ENCODE peak calls at places on chromosomes 16 and 17, in ten cellular contexts. One of them, this sample, is unnamed.

GRCh38 chr17:69084911-69085310 is 24.2 kb upstream of the ABCA9 start:
- DNase-seq in stomach: no peak
- DNase-seq in HEK293T: peak; percentile 49
- DNase-seq in A549: peak; percentile 31
- DNase-seq in GM20000: no peak
- DNase-seq in HT1080: peak; percentile 7
- DNase-seq in ACHN: no peak
- DNase-seq in stimulated activated CD4-positive, alpha-beta T cell treated with anti-CD3 and anti-CD28 coated beads, Interleukin-4, amount 100 ng/mL, for 48 hours: no peak
- DNase-seq in fibroblast of the aortic adventitia: no peak
- DNase-seq in activated CD8-positive, alpha-beta memory T cell treated with anti-CD3 and anti-CD28 coated beads for 4 hours: no peak
- DNase-seq in this sample: no peak

GRCh38 chr16:2157480-2158261 is 2.1 kb downstream of the TRAF7 start:
- DNase-seq in stomach: peak; percentile 59
- DNase-seq in HEK293T: no peak
- DNase-seq in A549: no peak
- DNase-seq in GM20000: no peak
- DNase-seq in HT1080: no peak
- DNase-seq in ACHN: no peak
- DNase-seq in stimulated activated CD4-positive, alpha-beta T cell treated with anti-CD3 and anti-CD28 coated beads, Interleukin-4, amount 100 ng/mL, for 48 hours: no peak
- DNase-seq in fibroblast of the aortic adventitia: no peak
- DNase-seq in activated CD8-positive, alpha-beta memory T cell treated with anti-CD3 and anti-CD28 coated beads for 4 hours: no peak
- DNase-seq in this sample: no peak

GRCh38 chr17:65191805-65192740 is 54.9 kb downstream of the RGS9 start:
- DNase-seq in stomach: no peak
- DNase-seq in HEK293T: no peak
- DNase-seq in A549: peak; percentile 43
- DNase-seq in GM20000: no peak
- DNase-seq in HT1080: peak; percentile 85
- DNase-seq in ACHN: peak; percentile 64
- DNase-seq in stimulated activated CD4-positive, alpha-beta T cell treated with anti-CD3 and anti-CD28 coated beads, Interleukin-4, amount 100 ng/mL, for 48 hours: no peak
- DNase-seq in fibroblast of the aortic adventitia: peak; percentile 48
- DNase-seq in activated CD8-positive, alpha-beta memory T cell treated with anti-CD3 and anti-CD28 coated beads for 4 hours: no peak
- DNase-seq in this sample: no peak

GRCh38 chr17:5508855-5509254 is 22.5 kb downstream of the MIS12 start:
- DNase-seq in stomach: no peak
- DNase-seq in HEK293T: no peak
- DNase-seq in A549: no peak
- DNase-seq in GM20000: no peak
- DNase-seq in HT1080: peak; percentile 69
- DNase-seq in ACHN: no peak
- DNase-seq in stimulated activated CD4-positive, alpha-beta T cell treated with anti-CD3 and anti-CD28 coated beads, Interleukin-4, amount 100 ng/mL, for 48 hours: no peak
- DNase-seq in fibroblast of the aortic adventitia: peak; percentile 57
- DNase-seq in activated CD8-positive, alpha-beta memory T cell treated with anti-CD3 and anti-CD28 coated beads for 4 hours: no peak
- DNase-seq in this sample: no peak

GRCh38 chr16:59213952-59214351 is 479.8 kb upstream of the GOT2 start:
- DNase-seq in stomach: no peak
- DNase-seq in HEK293T: no peak
- DNase-seq in A549: no peak
- DNase-seq in GM20000: no peak
- DNase-seq in HT1080: no peak
- DNase-seq in ACHN: no peak
- DNase-seq in stimulated activated CD4-positive, alpha-beta T cell treated with anti-CD3 and anti-CD28 coated beads, Interleukin-4, amount 100 ng/mL, for 48 hours: no peak
- DNase-seq in fibroblast of the aortic adventitia: no peak
- DNase-seq in activated CD8-positive, alpha-beta memory T cell treated with anti-CD3 and anti-CD28 coated beads for 4 hours: no peak
- DNase-seq in this sample: no peak

GRCh38 chr16:88700636-88701482 is 5.3 kb downstream of the RNF166 start:
- DNase-seq in stomach: peak; percentile 85
- DNase-seq in HEK293T: no peak
- DNase-seq in A549: no peak
- DNase-seq in GM20000: peak; percentile 95
- DNase-seq in HT1080: peak; percentile 97
- DNase-seq in ACHN: no peak
- DNase-seq in stimulated activated CD4-positive, alpha-beta T cell treated with anti-CD3 and anti-CD28 coated beads, Interleukin-4, amount 100 ng/mL, for 48 hours: peak; percentile 93
- DNase-seq in fibroblast of the aortic adventitia: peak; percentile 61
- DNase-seq in activated CD8-positive, alpha-beta memory T cell treated with anti-CD3 and anti-CD28 coated beads for 4 hours: peak; percentile 94
- DNase-seq in this sample: peak; percentile 83

GRCh38 chr16:67196881-67197280 is 2.0 kb upstream of the ELMO3 start:
- DNase-seq in stomach: no peak
- DNase-seq in HEK293T: no peak
- DNase-seq in A549: no peak
- DNase-seq in GM20000: no peak
- DNase-seq in HT1080: no peak
- DNase-seq in ACHN: no peak
- DNase-seq in stimulated activated CD4-positive, alpha-beta T cell treated with anti-CD3 and anti-CD28 coated beads, Interleukin-4, amount 100 ng/mL, for 48 hours: no peak
- DNase-seq in fibroblast of the aortic adventitia: no peak
- DNase-seq in activated CD8-positive, alpha-beta memory T cell treated with anti-CD3 and anti-CD28 coated beads for 4 hours: no peak
- DNase-seq in this sample: no peak

GRCh38 chr17:42312285-42313130 is 24.2 kb downstream of the STAT5A start:
- DNase-seq in stomach: peak; percentile 80
- DNase-seq in HEK293T: peak; percentile 83
- DNase-seq in A549: peak; percentile 86
- DNase-seq in GM20000: peak; percentile 84
- DNase-seq in HT1080: no peak
- DNase-seq in ACHN: peak; percentile 73
- DNase-seq in stimulated activated CD4-positive, alpha-beta T cell treated with anti-CD3 and anti-CD28 coated beads, Interleukin-4, amount 100 ng/mL, for 48 hours: peak; percentile 76
- DNase-seq in fibroblast of the aortic adventitia: peak; percentile 73
- DNase-seq in activated CD8-positive, alpha-beta memory T cell treated with anti-CD3 and anti-CD28 coated beads for 4 hours: peak; percentile 65
- DNase-seq in this sample: peak; percentile 59

GRCh38 chr16:19114359-19115147 is 789 bp downstream of the ITPRIPL2 start:
- DNase-seq in stomach: peak; percentile 61
- DNase-seq in HEK293T: peak; percentile 27
- DNase-seq in A549: peak; percentile 54
- DNase-seq in GM20000: peak; percentile 78
- DNase-seq in HT1080: peak; percentile 48
- DNase-seq in ACHN: peak; percentile 55
- DNase-seq in stimulated activated CD4-positive, alpha-beta T cell treated with anti-CD3 and anti-CD28 coated beads, Interleukin-4, amount 100 ng/mL, for 48 hours: no peak
- DNase-seq in fibroblast of the aortic adventitia: peak; percentile 65
- DNase-seq in activated CD8-positive, alpha-beta memory T cell treated with anti-CD3 and anti-CD28 coated beads for 4 hours: no peak
- DNase-seq in this sample: no peak

GRCh38 chr17:4950075-4950756 is 703 bp upstream of the ENO3 start:
- DNase-seq in stomach: peak; percentile 61
- DNase-seq in HEK293T: no peak
- DNase-seq in A549: peak; percentile 36
- DNase-seq in GM20000: no peak
- DNase-seq in HT1080: no peak
- DNase-seq in ACHN: no peak
- DNase-seq in stimulated activated CD4-positive, alpha-beta T cell treated with anti-CD3 and anti-CD28 coated beads, Interleukin-4, amount 100 ng/mL, for 48 hours: peak; percentile 34
- DNase-seq in fibroblast of the aortic adventitia: no peak
- DNase-seq in activated CD8-positive, alpha-beta memory T cell treated with anti-CD3 and anti-CD28 coated beads for 4 hours: no peak
- DNase-seq in this sample: no peak

GRCh38 chr16:1630450-1631213 is 18.5 kb downstream of the CRAMP1 start:
- DNase-seq in stomach: no peak
- DNase-seq in HEK293T: no peak
- DNase-seq in A549: no peak
- DNase-seq in GM20000: no peak
- DNase-seq in HT1080: no peak
- DNase-seq in ACHN: no peak
- DNase-seq in stimulated activated CD4-positive, alpha-beta T cell treated with anti-CD3 and anti-CD28 coated beads, Interleukin-4, amount 100 ng/mL, for 48 hours: no peak
- DNase-seq in fibroblast of the aortic adventitia: no peak
- DNase-seq in activated CD8-positive, alpha-beta memory T cell treated with anti-CD3 and anti-CD28 coated beads for 4 hours: no peak
- DNase-seq in this sample: no peak

GRCh38 chr17:41666336-41666680 is 22.4 kb upstream of the EIF1 start:
- DNase-seq in stomach: no peak
- DNase-seq in HEK293T: peak; percentile 32
- DNase-seq in A549: peak; percentile 52
- DNase-seq in GM20000: peak; percentile 58
- DNase-seq in HT1080: peak; percentile 61
- DNase-seq in ACHN: peak; percentile 43
- DNase-seq in stimulated activated CD4-positive, alpha-beta T cell treated with anti-CD3 and anti-CD28 coated beads, Interleukin-4, amount 100 ng/mL, for 48 hours: peak; percentile 64
- DNase-seq in fibroblast of the aortic adventitia: peak; percentile 33
- DNase-seq in activated CD8-positive, alpha-beta memory T cell treated with anti-CD3 and anti-CD28 coated beads for 4 hours: peak; percentile 63
- DNase-seq in this sample: no peak

GRCh38 chr16:11258553-11259287 is 2.7 kb upstream of the SOCS1 start:
- DNase-seq in stomach: peak; percentile 83
- DNase-seq in HEK293T: no peak
- DNase-seq in A549: no peak
- DNase-seq in GM20000: peak; percentile 82
- DNase-seq in HT1080: no peak
- DNase-seq in ACHN: no peak
- DNase-seq in stimulated activated CD4-positive, alpha-beta T cell treated with anti-CD3 and anti-CD28 coated beads, Interleukin-4, amount 100 ng/mL, for 48 hours: no peak
- DNase-seq in fibroblast of the aortic adventitia: peak; percentile 35
- DNase-seq in activated CD8-positive, alpha-beta memory T cell treated with anti-CD3 and anti-CD28 coated beads for 4 hours: no peak
- DNase-seq in this sample: peak; percentile 25

GRCh38 chr17:50425682-50426471 is at the start of gene ACSF2:
- DNase-seq in stomach: peak; percentile 82
- DNase-seq in HEK293T: peak; percentile 76
- DNase-seq in A549: peak; percentile 87
- DNase-seq in GM20000: peak; percentile 91
- DNase-seq in HT1080: peak; percentile 18
- DNase-seq in ACHN: peak; percentile 79
- DNase-seq in stimulated activated CD4-positive, alpha-beta T cell treated with anti-CD3 and anti-CD28 coated beads, Interleukin-4, amount 100 ng/mL, for 48 hours: peak; percentile 66
- DNase-seq in fibroblast of the aortic adventitia: peak; percentile 32
- DNase-seq in activated CD8-positive, alpha-beta memory T cell treated with anti-CD3 and anti-CD28 coated beads for 4 hours: peak; percentile 39
- DNase-seq in this sample: peak; percentile 41

GRCh38 chr16:396605-397004 is 394 bp upstream of the NME4 start:
- DNase-seq in stomach: no peak
- DNase-seq in HEK293T: peak; percentile 60
- DNase-seq in A549: peak; percentile 86
- DNase-seq in GM20000: peak; percentile 64
- DNase-seq in HT1080: no peak
- DNase-seq in ACHN: peak; percentile 50
- DNase-seq in stimulated activated CD4-positive, alpha-beta T cell treated with anti-CD3 and anti-CD28 coated beads, Interleukin-4, amount 100 ng/mL, for 48 hours: no peak
- DNase-seq in fibroblast of the aortic adventitia: peak; percentile 43
- DNase-seq in activated CD8-positive, alpha-beta memory T cell treated with anti-CD3 and anti-CD28 coated beads for 4 hours: no peak
- DNase-seq in this sample: no peak

GRCh38 chr16:74603848-74604247 is 3.1 kb downstream of the GLG1 start:
- DNase-seq in stomach: no peak
- DNase-seq in HEK293T: no peak
- DNase-seq in A549: no peak
- DNase-seq in GM20000: no peak
- DNase-seq in HT1080: peak; percentile 76
- DNase-seq in ACHN: no peak
- DNase-seq in stimulated activated CD4-positive, alpha-beta T cell treated with anti-CD3 and anti-CD28 coated beads, Interleukin-4, amount 100 ng/mL, for 48 hours: no peak
- DNase-seq in fibroblast of the aortic adventitia: peak; percentile 65
- DNase-seq in activated CD8-positive, alpha-beta memory T cell treated with anti-CD3 and anti-CD28 coated beads for 4 hours: no peak
- DNase-seq in this sample: no peak

GRCh38 chr17:66540131-66540781 is 237.8 kb downstream of the PRKCA start:
- DNase-seq in stomach: no peak
- DNase-seq in HEK293T: no peak
- DNase-seq in A549: no peak
- DNase-seq in GM20000: no peak
- DNase-seq in HT1080: peak; percentile 95
- DNase-seq in ACHN: no peak
- DNase-seq in stimulated activated CD4-positive, alpha-beta T cell treated with anti-CD3 and anti-CD28 coated beads, Interleukin-4, amount 100 ng/mL, for 48 hours: no peak
- DNase-seq in fibroblast of the aortic adventitia: peak; percentile 74
- DNase-seq in activated CD8-positive, alpha-beta memory T cell treated with anti-CD3 and anti-CD28 coated beads for 4 hours: no peak
- DNase-seq in this sample: no peak

GRCh38 chr17:5705081-5705875 is 121.0 kb upstream of the NLRP1 start:
- DNase-seq in stomach: no peak
- DNase-seq in HEK293T: peak; percentile 40
- DNase-seq in A549: peak; percentile 28
- DNase-seq in GM20000: peak; percentile 32
- DNase-seq in HT1080: no peak
- DNase-seq in ACHN: peak; percentile 22
- DNase-seq in stimulated activated CD4-positive, alpha-beta T cell treated with anti-CD3 and anti-CD28 coated beads, Interleukin-4, amount 100 ng/mL, for 48 hours: peak; percentile 2
- DNase-seq in fibroblast of the aortic adventitia: peak; percentile 8
- DNase-seq in activated CD8-positive, alpha-beta memory T cell treated with anti-CD3 and anti-CD28 coated beads for 4 hours: no peak
- DNase-seq in this sample: no peak

GRCh38 chr16:19708498-19709205 is 9.4 kb downstream of the KNOP1 start:
- DNase-seq in stomach: no peak
- DNase-seq in HEK293T: no peak
- DNase-seq in A549: no peak
- DNase-seq in GM20000: no peak
- DNase-seq in HT1080: no peak
- DNase-seq in ACHN: no peak
- DNase-seq in stimulated activated CD4-positive, alpha-beta T cell treated with anti-CD3 and anti-CD28 coated beads, Interleukin-4, amount 100 ng/mL, for 48 hours: no peak
- DNase-seq in fibroblast of the aortic adventitia: no peak
- DNase-seq in activated CD8-positive, alpha-beta memory T cell treated with anti-CD3 and anti-CD28 coated beads for 4 hours: no peak
- DNase-seq in this sample: no peak

GRCh38 chr17:76277300-76278267 is 12.4 kb downstream of the UBALD2 start:
- DNase-seq in stomach: no peak
- DNase-seq in HEK293T: no peak
- DNase-seq in A549: no peak
- DNase-seq in GM20000: no peak
- DNase-seq in HT1080: no peak
- DNase-seq in ACHN: no peak
- DNase-seq in stimulated activated CD4-positive, alpha-beta T cell treated with anti-CD3 and anti-CD28 coated beads, Interleukin-4, amount 100 ng/mL, for 48 hours: no peak
- DNase-seq in fibroblast of the aortic adventitia: no peak
- DNase-seq in activated CD8-positive, alpha-beta memory T cell treated with anti-CD3 and anti-CD28 coated beads for 4 hours: no peak
- DNase-seq in this sample: no peak

GRCh38 chr16:49127103-49127502 is 154.5 kb downstream of the CBLN1 start:
- DNase-seq in stomach: no peak
- DNase-seq in HEK293T: no peak
- DNase-seq in A549: no peak
- DNase-seq in GM20000: peak; percentile 11
- DNase-seq in HT1080: no peak
- DNase-seq in ACHN: peak; percentile 37
- DNase-seq in stimulated activated CD4-positive, alpha-beta T cell treated with anti-CD3 and anti-CD28 coated beads, Interleukin-4, amount 100 ng/mL, for 48 hours: no peak
- DNase-seq in fibroblast of the aortic adventitia: no peak
- DNase-seq in activated CD8-positive, alpha-beta memory T cell treated with anti-CD3 and anti-CD28 coated beads for 4 hours: no peak
- DNase-seq in this sample: no peak

GRCh38 chr17:11944587-11944986 is 52.7 kb downstream of the ZNF18 start:
- DNase-seq in stomach: no peak
- DNase-seq in HEK293T: no peak
- DNase-seq in A549: no peak
- DNase-seq in GM20000: no peak
- DNase-seq in HT1080: peak; percentile 78
- DNase-seq in ACHN: no peak
- DNase-seq in stimulated activated CD4-positive, alpha-beta T cell treated with anti-CD3 and anti-CD28 coated beads, Interleukin-4, amount 100 ng/mL, for 48 hours: no peak
- DNase-seq in fibroblast of the aortic adventitia: no peak
- DNase-seq in activated CD8-positive, alpha-beta memory T cell treated with anti-CD3 and anti-CD28 coated beads for 4 hours: no peak
- DNase-seq in this sample: no peak

GRCh38 chr17:11094377-11094776 is 146.6 kb upstream of the SHISA6 start:
- DNase-seq in stomach: no peak
- DNase-seq in HEK293T: no peak
- DNase-seq in A549: no peak
- DNase-seq in GM20000: no peak
- DNase-seq in HT1080: no peak
- DNase-seq in ACHN: no peak
- DNase-seq in stimulated activated CD4-positive, alpha-beta T cell treated with anti-CD3 and anti-CD28 coated beads, Interleukin-4, amount 100 ng/mL, for 48 hours: no peak
- DNase-seq in fibroblast of the aortic adventitia: no peak
- DNase-seq in activated CD8-positive, alpha-beta memory T cell treated with anti-CD3 and anti-CD28 coated beads for 4 hours: no peak
- DNase-seq in this sample: no peak